ENCODE peak calls at places on chromosome 18, in four cellular contexts. One of them, this sample, is unnamed.

GRCh38 chr18:79988925-79989361 is 580 bp upstream of the TXNL4A start:
- DNase-seq in activated gamma-delta T cell treated with anti-CD3 and anti-CD28 coated beads, Interleukin-2, amount 50 U/mL, for 16 hours: no peak
- DNase-seq in progenitor cell of endocrine pancreas: no peak
- DNase-seq in GM12865: peak
- DNase-seq in this sample: no peak

GRCh38 chr18:56021136-56021813 is 433.3 kb upstream of the TCF4 start:
- DNase-seq in activated gamma-delta T cell treated with anti-CD3 and anti-CD28 coated beads, Interleukin-2, amount 50 U/mL, for 16 hours: no peak
- DNase-seq in progenitor cell of endocrine pancreas: no peak
- DNase-seq in GM12865: no peak
- DNase-seq in this sample: no peak

GRCh38 chr18:23141022-23141999 is 6.0 kb downstream of the CABLES1 start:
- DNase-seq in activated gamma-delta T cell treated with anti-CD3 and anti-CD28 coated beads, Interleukin-2, amount 50 U/mL, for 16 hours: no peak
- DNase-seq in progenitor cell of endocrine pancreas: no peak
- DNase-seq in GM12865: no peak
- DNase-seq in this sample: no peak

GRCh38 chr18:51041677-51042076 is 11.7 kb downstream of the SMAD4 start:
- DNase-seq in activated gamma-delta T cell treated with anti-CD3 and anti-CD28 coated beads, Interleukin-2, amount 50 U/mL, for 16 hours: no peak
- DNase-seq in progenitor cell of endocrine pancreas: no peak
- DNase-seq in GM12865: no peak
- DNase-seq in this sample: no peak

GRCh38 chr18:77013777-77014525 is 118.6 kb downstream of the MBP start:
- DNase-seq in activated gamma-delta T cell treated with anti-CD3 and anti-CD28 coated beads, Interleukin-2, amount 50 U/mL, for 16 hours: no peak
- DNase-seq in progenitor cell of endocrine pancreas: no peak
- DNase-seq in GM12865: no peak
- DNase-seq in this sample: no peak

GRCh38 chr18:13500227-13500865 is 226.0 kb downstream of the FAM210A start:
- DNase-seq in activated gamma-delta T cell treated with anti-CD3 and anti-CD28 coated beads, Interleukin-2, amount 50 U/mL, for 16 hours: no peak
- DNase-seq in progenitor cell of endocrine pancreas: no peak
- DNase-seq in GM12865: no peak
- DNase-seq in this sample: no peak

GRCh38 chr18:79620586-79621165 is 58.9 kb upstream of the CTDP1 start:
- DNase-seq in activated gamma-delta T cell treated with anti-CD3 and anti-CD28 coated beads, Interleukin-2, amount 50 U/mL, for 16 hours: no peak
- DNase-seq in progenitor cell of endocrine pancreas: no peak
- DNase-seq in GM12865: no peak
- DNase-seq in this sample: no peak

GRCh38 chr18:73365018-73365417 is 497.2 kb upstream of the NETO1 start:
- DNase-seq in activated gamma-delta T cell treated with anti-CD3 and anti-CD28 coated beads, Interleukin-2, amount 50 U/mL, for 16 hours: no peak
- DNase-seq in progenitor cell of endocrine pancreas: no peak
- DNase-seq in GM12865: no peak
- DNase-seq in this sample: no peak

GRCh38 chr18:60880184-60880583 is 453.0 kb upstream of the CDH20 start:
- DNase-seq in activated gamma-delta T cell treated with anti-CD3 and anti-CD28 coated beads, Interleukin-2, amount 50 U/mL, for 16 hours: no peak
- DNase-seq in progenitor cell of endocrine pancreas: no peak
- DNase-seq in GM12865: no peak
- DNase-seq in this sample: no peak

GRCh38 chr18:78934003-78934402 is 45.6 kb upstream of the SALL3 start:
- DNase-seq in activated gamma-delta T cell treated with anti-CD3 and anti-CD28 coated beads, Interleukin-2, amount 50 U/mL, for 16 hours: no peak
- DNase-seq in progenitor cell of endocrine pancreas: no peak
- DNase-seq in GM12865: no peak
- DNase-seq in this sample: no peak

GRCh38 chr18:75276813-75277628 is 66.4 kb downstream of the TSHZ1 start:
- DNase-seq in activated gamma-delta T cell treated with anti-CD3 and anti-CD28 coated beads, Interleukin-2, amount 50 U/mL, for 16 hours: no peak
- DNase-seq in progenitor cell of endocrine pancreas: no peak
- DNase-seq in GM12865: no peak
- DNase-seq in this sample: no peak

GRCh38 chr18:77203071-77203470 is 46.6 kb upstream of the GALR1 start:
- DNase-seq in activated gamma-delta T cell treated with anti-CD3 and anti-CD28 coated beads, Interleukin-2, amount 50 U/mL, for 16 hours: no peak
- DNase-seq in progenitor cell of endocrine pancreas: no peak
- DNase-seq in GM12865: no peak
- DNase-seq in this sample: no peak

GRCh38 chr18:76643996-76644395 is 149.0 kb upstream of the ZNF516 start:
- DNase-seq in activated gamma-delta T cell treated with anti-CD3 and anti-CD28 coated beads, Interleukin-2, amount 50 U/mL, for 16 hours: no peak
- DNase-seq in progenitor cell of endocrine pancreas: no peak
- DNase-seq in GM12865: no peak
- DNase-seq in this sample: no peak

GRCh38 chr18:13377496-13377895 is 158.9 kb downstream of the LDLRAD4 start:
- DNase-seq in activated gamma-delta T cell treated with anti-CD3 and anti-CD28 coated beads, Interleukin-2, amount 50 U/mL, for 16 hours: no peak
- DNase-seq in progenitor cell of endocrine pancreas: no peak
- DNase-seq in GM12865: peak
- DNase-seq in this sample: no peak

GRCh38 chr18:25350561-25351201 is 1.3 kb downstream of the ZNF521 start:
- DNase-seq in activated gamma-delta T cell treated with anti-CD3 and anti-CD28 coated beads, Interleukin-2, amount 50 U/mL, for 16 hours: no peak
- DNase-seq in progenitor cell of endocrine pancreas: peak
- DNase-seq in GM12865: peak
- DNase-seq in this sample: peak

GRCh38 chr18:41395695-41396094 is 559.3 kb upstream of the PIK3C3 start:
- DNase-seq in activated gamma-delta T cell treated with anti-CD3 and anti-CD28 coated beads, Interleukin-2, amount 50 U/mL, for 16 hours: no peak
- DNase-seq in progenitor cell of endocrine pancreas: no peak
- DNase-seq in GM12865: no peak
- DNase-seq in this sample: no peak

GRCh38 chr18:56326386-56327072 is 311.9 kb downstream of the TXNL1 start:
- DNase-seq in activated gamma-delta T cell treated with anti-CD3 and anti-CD28 coated beads, Interleukin-2, amount 50 U/mL, for 16 hours: no peak
- DNase-seq in progenitor cell of endocrine pancreas: no peak
- DNase-seq in GM12865: no peak
- DNase-seq in this sample: no peak

This sample was measured in immature natural killer cell.